ENCODE peak calls at places on chromosomes 13 and 19, in five cellular contexts. E is SW480, T is NCI-H1436, K is GM12892, R is mesendoderm. W is an unnamed sample.

GRCh38 chr19:38817081-38817480 is 4.3 kb upstream of the LGALS4 start:
- DNase-seq in E (no peak), T (no peak), K (no peak), R (no peak), W (no peak)

GRCh38 chr19:35641515-35642151 is at the start of gene ETV2:
- DNase-seq in E (no peak), T (no peak), K (no peak), R (peak; percentile 86), W (peak; percentile 25)

GRCh38 chr19:49555600-49556411 is 24.6 kb downstream of the NOSIP start:
- DNase-seq in E (no peak), T (peak; percentile 81), K (no peak), R (peak; percentile 97), W (peak; percentile 71)

GRCh38 chr19:46860125-46860845 is 512 bp upstream of the ARHGAP35 start:
- DNase-seq in E (peak; percentile 99), T (peak; percentile 98), K (peak; percentile 89), R (peak; percentile 99), W (peak; percentile 88)

GRCh38 chr13:21670883-21671792 is at the start of gene FGF9:
- DNase-seq in E (peak; percentile 91), T (peak; percentile 39), K (peak; percentile 78), R (peak; percentile 91), W (peak; percentile 63)

GRCh38 chr19:38559428-38560401 is 58.0 kb downstream of the MAP4K1 start:
- DNase-seq in E (no peak), T (no peak), K (no peak), R (no peak), W (no peak)

GRCh38 chr19:46052896-46053295 is 12.1 kb upstream of the IGFL4 start:
- DNase-seq in E (no peak), T (no peak), K (no peak), R (no peak), W (no peak)

GRCh38 chr19:3494559-3494958 is 5.9 kb downstream of the DOHH start:
- DNase-seq in E (no peak), T (no peak), K (no peak), R (no peak), W (no peak)

GRCh38 chr13:55229906-55230569 is 1910.7 kb upstream of the PRR20A start:
- DNase-seq in E (no peak), T (no peak), K (no peak), R (no peak), W (no peak)

GRCh38 chr13:95323930-95324662 is 22.8 kb upstream of the ABCC4 start:
- DNase-seq in E (no peak), T (no peak), K (no peak), R (peak; percentile 18), W (no peak)

GRCh38 chr13:111913790-111914189 is 153.2 kb upstream of the SOX1 start:
- DNase-seq in E (no peak), T (no peak), K (no peak), R (no peak), W (no peak)